ENCODE peak calls at places on chromosomes 7 and 10, in eight cellular contexts. One of them, this sample, is unnamed.

GRCh38 chr7:80918909-80919721 is at the start of gene SEMA3C:
- DNase-seq in PC-9: peak; percentile 98
- DNase-seq in pancreas: peak; percentile 93
- DNase-seq in GM12891: peak; percentile 29
- DNase-seq in NCI-H1105 treated with DMSO at 0.1 percent for 48 hours: peak; percentile 83
- DNase-seq in EH: peak; percentile 94
- DNase-seq in skeletal muscle cell: peak; percentile 89
- DNase-seq in amniotic epithelial cell: peak; percentile 96
- DNase-seq in this sample: peak; percentile 86

GRCh38 chr10:19730071-19730470 is 86.2 kb upstream of the PLXDC2 start:
- DNase-seq in EH: no peak
- DNase-seq in pancreas: no peak
- DNase-seq in GM12891: no peak
- DNase-seq in NCI-H1105 treated with DMSO at 0.1 percent for 48 hours: no peak
- DNase-seq in PC-9: no peak
- DNase-seq in amniotic epithelial cell: peak; percentile 72
- DNase-seq in skeletal muscle cell: peak; percentile 30
- DNase-seq in this sample: no peak

GRCh38 chr10:11397980-11398580 is 213.4 kb downstream of the USP6NL start:
- DNase-seq in PC-9: no peak
- DNase-seq in EH: peak; percentile 2
- DNase-seq in pancreas: no peak
- DNase-seq in GM12891: no peak
- DNase-seq in NCI-H1105 treated with DMSO at 0.1 percent for 48 hours: no peak
- DNase-seq in skeletal muscle cell: no peak
- DNase-seq in amniotic epithelial cell: no peak
- DNase-seq in this sample: no peak

GRCh38 chr10:30184397-30185033 is 125.1 kb upstream of the JCAD start:
- DNase-seq in skeletal muscle cell: no peak
- DNase-seq in EH: peak; percentile 31
- DNase-seq in PC-9: no peak
- DNase-seq in GM12891: no peak
- DNase-seq in amniotic epithelial cell: peak; percentile 43
- DNase-seq in pancreas: no peak
- DNase-seq in NCI-H1105 treated with DMSO at 0.1 percent for 48 hours: no peak
- DNase-seq in this sample: no peak

GRCh38 chr10:117078168-117078837 is 59.8 kb downstream of the VAX1 start:
- DNase-seq in NCI-H1105 treated with DMSO at 0.1 percent for 48 hours: no peak
- DNase-seq in GM12891: no peak
- DNase-seq in skeletal muscle cell: no peak
- DNase-seq in amniotic epithelial cell: no peak
- DNase-seq in EH: no peak
- DNase-seq in PC-9: peak; percentile 46
- DNase-seq in pancreas: no peak
- DNase-seq in this sample: no peak

GRCh38 chr10:47031251-47031952 is 120.2 kb downstream of the PTPN20 start:
- DNase-seq in NCI-H1105 treated with DMSO at 0.1 percent for 48 hours: no peak
- DNase-seq in skeletal muscle cell: no peak
- DNase-seq in pancreas: peak; percentile 33
- DNase-seq in EH: peak; percentile 25
- DNase-seq in GM12891: no peak
- DNase-seq in amniotic epithelial cell: peak; percentile 23
- DNase-seq in PC-9: no peak
- DNase-seq in this sample: no peak

GRCh38 chr10:57661206-57661605 is 606.5 kb downstream of the IPMK start:
- DNase-seq in skeletal muscle cell: no peak
- DNase-seq in amniotic epithelial cell: no peak
- DNase-seq in NCI-H1105 treated with DMSO at 0.1 percent for 48 hours: no peak
- DNase-seq in pancreas: no peak
- DNase-seq in EH: no peak
- DNase-seq in PC-9: no peak
- DNase-seq in GM12891: no peak
- DNase-seq in this sample: no peak

GRCh38 chr10:99711129-99711719 is 20.7 kb downstream of the COX15 start:
- DNase-seq in PC-9: peak; percentile 10
- DNase-seq in amniotic epithelial cell: peak; percentile 71
- DNase-seq in skeletal muscle cell: no peak
- DNase-seq in EH: peak; percentile 82
- DNase-seq in GM12891: no peak
- DNase-seq in pancreas: no peak
- DNase-seq in NCI-H1105 treated with DMSO at 0.1 percent for 48 hours: no peak
- DNase-seq in this sample: no peak

GRCh38 chr7:157475095-157475494 is 138.3 kb downstream of the DNAJB6 start:
- DNase-seq in NCI-H1105 treated with DMSO at 0.1 percent for 48 hours: no peak
- DNase-seq in amniotic epithelial cell: no peak
- DNase-seq in GM12891: no peak
- DNase-seq in pancreas: no peak
- DNase-seq in skeletal muscle cell: no peak
- DNase-seq in EH: no peak
- DNase-seq in PC-9: no peak
- DNase-seq in this sample: no peak

GRCh38 chr7:113087278-113087998 is 811 bp upstream of the GPR85 start:
- DNase-seq in EH: peak; percentile 93
- DNase-seq in PC-9: no peak
- DNase-seq in pancreas: no peak
- DNase-seq in NCI-H1105 treated with DMSO at 0.1 percent for 48 hours: no peak
- DNase-seq in skeletal muscle cell: peak; percentile 89
- DNase-seq in GM12891: no peak
- DNase-seq in amniotic epithelial cell: peak; percentile 95
- DNase-seq in this sample: no peak

GRCh38 chr10:101536800-101537199 is 51.3 kb downstream of the POLL start:
- DNase-seq in GM12891: no peak
- DNase-seq in PC-9: no peak
- DNase-seq in NCI-H1105 treated with DMSO at 0.1 percent for 48 hours: peak; percentile 14
- DNase-seq in EH: peak; percentile 32
- DNase-seq in skeletal muscle cell: no peak
- DNase-seq in amniotic epithelial cell: peak; percentile 30
- DNase-seq in pancreas: no peak
- DNase-seq in this sample: no peak

GRCh38 chr7:140326116-140326928 is 72.0 kb downstream of the SLC37A3 start:
- DNase-seq in skeletal muscle cell: no peak
- DNase-seq in NCI-H1105 treated with DMSO at 0.1 percent for 48 hours: peak; percentile 37
- DNase-seq in pancreas: peak; percentile 61
- DNase-seq in GM12891: peak; percentile 65
- DNase-seq in EH: peak; percentile 65
- DNase-seq in PC-9: peak; percentile 67
- DNase-seq in amniotic epithelial cell: peak; percentile 58
- DNase-seq in this sample: no peak

GRCh38 chr10:33494694-33495093 is 160.2 kb upstream of the NRP1 start:
- DNase-seq in EH: peak; percentile 12
- DNase-seq in PC-9: no peak
- DNase-seq in NCI-H1105 treated with DMSO at 0.1 percent for 48 hours: no peak
- DNase-seq in amniotic epithelial cell: no peak
- DNase-seq in GM12891: no peak
- DNase-seq in pancreas: no peak
- DNase-seq in skeletal muscle cell: no peak
- DNase-seq in this sample: no peak

GRCh38 chr7:36852017-36852416 is 127.7 kb upstream of the AOAH start:
- DNase-seq in amniotic epithelial cell: no peak
- DNase-seq in pancreas: no peak
- DNase-seq in GM12891: no peak
- DNase-seq in PC-9: no peak
- DNase-seq in NCI-H1105 treated with DMSO at 0.1 percent for 48 hours: no peak
- DNase-seq in EH: no peak
- DNase-seq in skeletal muscle cell: no peak
- DNase-seq in this sample: no peak

GRCh38 chr7:33050425-33051318 is 11.9 kb downstream of the NT5C3A start:
- DNase-seq in EH: peak; percentile 66
- DNase-seq in PC-9: no peak
- DNase-seq in skeletal muscle cell: no peak
- DNase-seq in pancreas: no peak
- DNase-seq in NCI-H1105 treated with DMSO at 0.1 percent for 48 hours: peak; percentile 54
- DNase-seq in GM12891: no peak
- DNase-seq in amniotic epithelial cell: peak; percentile 52
- DNase-seq in this sample: no peak

GRCh38 chr10:3898821-3899220 is 113.8 kb upstream of the KLF6 start:
- DNase-seq in pancreas: no peak
- DNase-seq in GM12891: no peak
- DNase-seq in PC-9: peak; percentile 58
- DNase-seq in amniotic epithelial cell: no peak
- DNase-seq in skeletal muscle cell: no peak
- DNase-seq in NCI-H1105 treated with DMSO at 0.1 percent for 48 hours: peak; percentile 9
- DNase-seq in EH: no peak
- DNase-seq in this sample: no peak

GRCh38 chr7:6409991-6410693 is 37.6 kb downstream of the DAGLB start:
- DNase-seq in skeletal muscle cell: no peak
- DNase-seq in pancreas: no peak
- DNase-seq in PC-9: no peak
- DNase-seq in EH: no peak
- DNase-seq in NCI-H1105 treated with DMSO at 0.1 percent for 48 hours: no peak
- DNase-seq in amniotic epithelial cell: no peak
- DNase-seq in GM12891: no peak
- DNase-seq in this sample: no peak

GRCh38 chr7:27157717-27158431 is 1.4 kb upstream of the HOXA7 start:
- DNase-seq in PC-9: no peak
- DNase-seq in amniotic epithelial cell: no peak
- DNase-seq in EH: no peak
- DNase-seq in GM12891: no peak
- DNase-seq in skeletal muscle cell: no peak
- DNase-seq in pancreas: no peak
- DNase-seq in NCI-H1105 treated with DMSO at 0.1 percent for 48 hours: no peak
- DNase-seq in this sample: no peak

GRCh38 chr7:85230623-85231022 is 43.8 kb upstream of the SEMA3D start:
- DNase-seq in PC-9: no peak
- DNase-seq in GM12891: no peak
- DNase-seq in amniotic epithelial cell: no peak
- DNase-seq in EH: no peak
- DNase-seq in skeletal muscle cell: no peak
- DNase-seq in pancreas: no peak
- DNase-seq in NCI-H1105 treated with DMSO at 0.1 percent for 48 hours: no peak
- DNase-seq in this sample: no peak

GRCh38 chr7:116171094-116171493 is 39.2 kb upstream of the TES start:
- DNase-seq in PC-9: no peak
- DNase-seq in EH: no peak
- DNase-seq in skeletal muscle cell: no peak
- DNase-seq in NCI-H1105 treated with DMSO at 0.1 percent for 48 hours: no peak
- DNase-seq in amniotic epithelial cell: peak; percentile 49
- DNase-seq in pancreas: no peak
- DNase-seq in GM12891: no peak
- DNase-seq in this sample: no peak

GRCh38 chr10:113228570-113228969 is 278.5 kb downstream of the TCF7L2 start:
- DNase-seq in pancreas: no peak
- DNase-seq in amniotic epithelial cell: peak; percentile 33
- DNase-seq in NCI-H1105 treated with DMSO at 0.1 percent for 48 hours: no peak
- DNase-seq in EH: peak; percentile 82
- DNase-seq in skeletal muscle cell: peak; percentile 13
- DNase-seq in PC-9: no peak
- DNase-seq in GM12891: no peak
- DNase-seq in this sample: no peak

GRCh38 chr7:132998763-132999162 is 83.1 kb downstream of the CHCHD3 start:
- DNase-seq in NCI-H1105 treated with DMSO at 0.1 percent for 48 hours: no peak
- DNase-seq in amniotic epithelial cell: no peak
- DNase-seq in GM12891: no peak
- DNase-seq in EH: peak; percentile 36
- DNase-seq in skeletal muscle cell: no peak
- DNase-seq in PC-9: no peak
- DNase-seq in pancreas: no peak
- DNase-seq in this sample: no peak

GRCh38 chr7:64544010-64544409 is 18.9 kb downstream of the ZNF680 start:
- DNase-seq in NCI-H1105 treated with DMSO at 0.1 percent for 48 hours: no peak
- DNase-seq in EH: peak; percentile 7
- DNase-seq in amniotic epithelial cell: peak; percentile 24
- DNase-seq in GM12891: no peak
- DNase-seq in pancreas: no peak
- DNase-seq in PC-9: no peak
- DNase-seq in skeletal muscle cell: no peak
- DNase-seq in this sample: no peak

GRCh38 chr7:80847895-80848294 is 71.0 kb downstream of the SEMA3C start:
- DNase-seq in EH: no peak
- DNase-seq in NCI-H1105 treated with DMSO at 0.1 percent for 48 hours: no peak
- DNase-seq in amniotic epithelial cell: no peak
- DNase-seq in GM12891: no peak
- DNase-seq in skeletal muscle cell: no peak
- DNase-seq in PC-9: no peak
- DNase-seq in pancreas: no peak
- DNase-seq in this sample: no peak

GRCh38 chr7:22559829-22560489 is 60.0 kb upstream of the STEAP1B start:
- DNase-seq in NCI-H1105 treated with DMSO at 0.1 percent for 48 hours: peak; percentile 64
- DNase-seq in EH: peak; percentile 86
- DNase-seq in skeletal muscle cell: peak; percentile 47
- DNase-seq in amniotic epithelial cell: peak; percentile 75
- DNase-seq in pancreas: no peak
- DNase-seq in PC-9: peak; percentile 78
- DNase-seq in GM12891: peak; percentile 47
- DNase-seq in this sample: peak; percentile 61

GRCh38 chr10:55668326-55668922 is 692.6 kb downstream of the ZWINT start:
- DNase-seq in PC-9: no peak
- DNase-seq in GM12891: no peak
- DNase-seq in pancreas: no peak
- DNase-seq in NCI-H1105 treated with DMSO at 0.1 percent for 48 hours: no peak
- DNase-seq in amniotic epithelial cell: no peak
- DNase-seq in EH: no peak
- DNase-seq in skeletal muscle cell: no peak
- DNase-seq in this sample: no peak

GRCh38 chr7:147607151-147607800 is 983.3 kb upstream of the C7orf33 start:
- DNase-seq in skeletal muscle cell: no peak
- DNase-seq in GM12891: no peak
- DNase-seq in EH: no peak
- DNase-seq in NCI-H1105 treated with DMSO at 0.1 percent for 48 hours: no peak
- DNase-seq in pancreas: no peak
- DNase-seq in PC-9: no peak
- DNase-seq in amniotic epithelial cell: no peak
- DNase-seq in this sample: no peak

GRCh38 chr10:71390435-71390820 is 6.3 kb upstream of the CDH23 start:
- DNase-seq in NCI-H1105 treated with DMSO at 0.1 percent for 48 hours: no peak
- DNase-seq in pancreas: no peak
- DNase-seq in skeletal muscle cell: no peak
- DNase-seq in amniotic epithelial cell: no peak
- DNase-seq in EH: no peak
- DNase-seq in PC-9: no peak
- DNase-seq in GM12891: no peak
- DNase-seq in this sample: no peak

GRCh38 chr7:89029864-89030263 is 234.3 kb upstream of the TEX47 start:
- DNase-seq in skeletal muscle cell: no peak
- DNase-seq in PC-9: peak; percentile 2
- DNase-seq in amniotic epithelial cell: no peak
- DNase-seq in EH: peak; percentile 8
- DNase-seq in GM12891: no peak
- DNase-seq in NCI-H1105 treated with DMSO at 0.1 percent for 48 hours: no peak
- DNase-seq in pancreas: no peak
- DNase-seq in this sample: no peak

GRCh38 chr7:124765401-124766352 is at the start of gene GPR37:
- DNase-seq in EH: peak; percentile 56
- DNase-seq in skeletal muscle cell: peak; percentile 3
- DNase-seq in NCI-H1105 treated with DMSO at 0.1 percent for 48 hours: peak; percentile 56
- DNase-seq in pancreas: peak; percentile 83
- DNase-seq in PC-9: peak; percentile 87
- DNase-seq in GM12891: peak; percentile 51
- DNase-seq in amniotic epithelial cell: peak; percentile 67
- DNase-seq in this sample: peak; percentile 79

GRCh38 chr10:3353235-3353634 is 180.7 kb upstream of the PITRM1 start:
- DNase-seq in PC-9: no peak
- DNase-seq in pancreas: no peak
- DNase-seq in amniotic epithelial cell: no peak
- DNase-seq in EH: no peak
- DNase-seq in NCI-H1105 treated with DMSO at 0.1 percent for 48 hours: no peak
- DNase-seq in skeletal muscle cell: no peak
- DNase-seq in GM12891: no peak
- DNase-seq in this sample: no peak